ENCODE peak calls at places on chromosomes 12 and 14, in eight cellular contexts. P is iPS-NIHi11, Y is DMS 273 treated with DMSO at 0.1 percent for 48 hours, Z is head of caudate nucleus, G is MCF 10A, S is DMS153, H is lower leg skin, T is NB4. I is an unnamed sample.
A peak's percentile ranks its signal among the peaks of the same experiment; 100 is the strongest.

GRCh38 chr14:50963919-50964318 is 19.6 kb upstream of the PYGL start:
- DNase-seq in G (no peak), T (no peak), S (no peak), Z (no peak), H (no peak), Y (no peak), P (no peak), I (no peak)

GRCh38 chr14:98593361-98593761 is 678.6 kb downstream of the BCL11B start:
- DNase-seq in S (no peak), P (no peak), Z (peak; percentile 74), T (no peak), G (no peak), H (no peak), Y (no peak), I (no peak)

GRCh38 chr12:52204095-52204930 is 12.5 kb upstream of the KRT80 start:
- DNase-seq in G (no peak), S (peak; percentile 38), H (peak; percentile 84), Z (no peak), Y (no peak), P (peak; percentile 3), T (peak; percentile 46), I (no peak)

GRCh38 chr14:101066826-101067508 is 163.4 kb upstream of the RTL1 start:
- DNase-seq in H (peak; percentile 71), G (no peak), Y (no peak), S (no peak), P (no peak), T (no peak), Z (no peak), I (no peak)

GRCh38 chr12:1803736-1804135 is 16.6 kb upstream of the LRTM2 start:
- DNase-seq in T (no peak), P (no peak), H (peak; percentile 79), G (no peak), Y (no peak), S (no peak), Z (no peak), I (no peak)

GRCh38 chr14:34650786-34651584 is 21.0 kb upstream of the SNX6 start:
- DNase-seq in H (peak; percentile 28), P (no peak), Y (no peak), S (no peak), T (no peak), Z (no peak), G (peak; percentile 96), I (no peak)

GRCh38 chr12:16950041-16950677 is 344.2 kb upstream of the LMO3 start:
- DNase-seq in G (no peak), P (peak; percentile 22), H (no peak), T (no peak), Y (no peak), S (no peak), Z (no peak), I (no peak)

GRCh38 chr14:92657457-92658142 is 90.8 kb downstream of the LGMN start:
- DNase-seq in Y (no peak), G (no peak), P (no peak), S (no peak), T (peak; percentile 37), Z (no peak), H (peak; percentile 93), I (no peak)

GRCh38 chr12:27999521-27999920 is 27.0 kb upstream of the PTHLH start:
- DNase-seq in S (no peak), T (no peak), G (peak; percentile 89), Z (no peak), H (no peak), Y (no peak), P (no peak), I (no peak)

GRCh38 chr12:95248604-95249355 is 31.2 kb downstream of the VEZT start:
- DNase-seq in Z (no peak), Y (no peak), T (no peak), P (no peak), G (no peak), H (no peak), S (no peak), I (no peak)

GRCh38 chr12:56684745-56685369 is 3.2 kb downstream of the PTGES3 start:
- DNase-seq in P (no peak), G (peak; percentile 24), S (no peak), T (peak; percentile 34), Z (no peak), H (peak; percentile 28), Y (no peak), I (no peak)

GRCh38 chr12:90333939-90334338 is 621.0 kb downstream of the CCER1 start:
- DNase-seq in P (no peak), T (no peak), Y (no peak), H (no peak), G (peak; percentile 22), S (no peak), Z (no peak), I (no peak)

GRCh38 chr12:1131811-1132224 is 140.8 kb downstream of the ERC1 start:
- DNase-seq in T (no peak), Z (no peak), S (no peak), P (no peak), G (no peak), H (no peak), Y (no peak), I (no peak)

GRCh38 chr12:44245932-44246331 is 410.1 kb downstream of the TMEM117 start:
- DNase-seq in S (no peak), Z (no peak), P (no peak), T (no peak), H (no peak), Y (no peak), G (no peak), I (no peak)

GRCh38 chr12:56590237-56590830 is 39.8 kb downstream of the BAZ2A start:
- DNase-seq in P (peak; percentile 46), S (no peak), Y (no peak), Z (no peak), G (peak; percentile 59), H (no peak), T (peak; percentile 65), I (peak; percentile 75)

GRCh38 chr12:14959463-14959862 is 1.9 kb downstream of the ARHGDIB start:
- DNase-seq in Z (no peak), P (no peak), H (no peak), Y (no peak), T (peak; percentile 76), G (no peak), S (no peak), I (peak; percentile 69)

GRCh38 chr12:2775431-2775830 is 19.3 kb upstream of the FKBP4 start:
- DNase-seq in T (no peak), Y (no peak), S (no peak), H (peak; percentile 57), P (no peak), G (no peak), Z (no peak), I (no peak)

I was measured in Karpas-422.